ENCODE peak calls at places on chromosomes 3 and 15, in four cellular contexts. F is psoas muscle; E is effector memory CD4-positive, alpha-beta T cell; G is lower lobe of right lung. O is an unnamed sample. For H3K9me3, the result is how much of the 10 kb centered on the place peaks cover.

GRCh38 chr15:55737373-55737772 is 5.6 kb downstream of the PRTG start:
- DNase-seq in F (no peak), E (no peak), G (no peak), O (no peak)

GRCh38 chr3:141795719-141796435 is 32.7 kb downstream of the GRK7 start:
- DNase-seq in F (peak), E (no peak), G (peak), O (no peak)

GRCh38 chr3:123642182-123642956 is 57.5 kb upstream of the HACD2 start:
- DNase-seq in F (no peak), E (no peak), G (peak), O (peak)

GRCh38 chr3:184832044-184832443 is 20.1 kb downstream of the VPS8 start:
- DNase-seq in F (no peak), E (no peak), G (no peak), O (no peak)

GRCh38 chr15:33278816-33279612 is 31.8 kb upstream of the RYR3 start:
- DNase-seq in F (no peak), E (no peak), G (no peak), O (no peak)

GRCh38 chr15:35728176-35728938 is 182.4 kb upstream of the DPH6 start:
- DNase-seq in F (no peak), E (no peak), G (no peak), O (no peak)

GRCh38 chr15:70008697-70009285 is 88.9 kb downstream of the TLE3 start:
- DNase-seq in F (no peak), E (no peak), G (no peak), O (no peak)

GRCh38 chr3:86890997-86891396 is 100.0 kb downstream of the VGLL3 start:
- DNase-seq in F (no peak), E (no peak), G (no peak), O (no peak)

GRCh38 chr3:39079530-39079929 is 27.7 kb downstream of the WDR48 start:
- DNase-seq in F (no peak), E (no peak), G (no peak), O (no peak)

GRCh38 chr15:39313467-39313866 is 267.4 kb upstream of the THBS1 start:
- DNase-seq in F (no peak), E (no peak), G (no peak), O (no peak)

GRCh38 chr3:177862962-177863491 is 665.7 kb upstream of the TBL1XR1 start:
- DNase-seq in F (no peak), E (no peak), G (no peak), O (no peak)
- H3K9me3 ChIP-seq in F (under half), E (under half), G (under half), O (under half)

GRCh38 chr15:86968244-86968643 is 888.6 kb downstream of the AGBL1 start:
- DNase-seq in F (no peak), E (no peak), G (no peak), O (no peak)

GRCh38 chr15:86973284-86973844 is 893.7 kb downstream of the AGBL1 start:
- DNase-seq in F (no peak), E (no peak), G (no peak), O (no peak)
- H3K9me3 ChIP-seq in F (under half), E (under half), G (under half), O (under half)

GRCh38 chr3:12218161-12218560 is 59.4 kb upstream of the TIMP4 start:
- DNase-seq in F (no peak), E (no peak), G (no peak), O (no peak)
- H3K9me3 ChIP-seq in F (under half), E (under half), G (under half), O (under half)

GRCh38 chr15:25060472-25060803 is 105.7 kb downstream of the SNRPN start:
- DNase-seq in F (no peak), E (no peak), G (peak), O (no peak)
- H3K9me3 ChIP-seq in F (half or more), E (half or more), G (half or more), O (under half)

DNA sequence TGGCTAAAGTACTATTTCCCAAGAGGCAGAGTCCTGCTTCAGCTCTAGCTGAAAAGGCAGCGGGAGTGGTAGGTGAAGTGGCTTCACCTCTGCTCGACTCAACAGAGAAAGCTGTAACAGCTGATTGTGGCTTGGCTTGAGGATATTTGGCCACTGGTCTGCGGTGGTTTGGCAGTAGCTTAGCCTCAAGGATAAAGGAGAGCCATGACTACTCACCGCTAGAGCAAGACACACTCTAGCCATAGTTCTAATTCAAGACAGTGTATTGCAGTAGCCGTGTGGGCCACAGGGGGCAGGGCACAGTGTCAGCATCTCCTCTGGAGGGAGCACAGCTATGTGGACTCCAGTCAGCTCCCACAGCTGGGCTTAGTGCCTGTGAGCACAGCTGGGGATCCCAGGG is 23.5 kb downstream of the TPRG1 start:
- DNase-seq in F (no peak), E (no peak), G (peak), O (no peak)
- H3K9me3 ChIP-seq in F (under half), E (under half), G (under half), O (under half)

GRCh38 chr15:25183581-25184330 is 229.0 kb downstream of the SNRPN start:
- DNase-seq in F (peak), E (no peak), G (peak), O (peak)

GRCh38 chr15:25185791-25186190 is 231.0 kb downstream of the SNRPN start:
- DNase-seq in F (peak), E (no peak), G (peak), O (no peak)

GRCh38 chr15:25182736-25183445 is 228.1 kb downstream of the SNRPN start:
- DNase-seq in F (peak), E (no peak), G (peak), O (peak)

GRCh38 chr15:25185156-25185710 is 230.4 kb downstream of the SNRPN start:
- DNase-seq in F (peak), E (no peak), G (peak), O (no peak)

DNA sequence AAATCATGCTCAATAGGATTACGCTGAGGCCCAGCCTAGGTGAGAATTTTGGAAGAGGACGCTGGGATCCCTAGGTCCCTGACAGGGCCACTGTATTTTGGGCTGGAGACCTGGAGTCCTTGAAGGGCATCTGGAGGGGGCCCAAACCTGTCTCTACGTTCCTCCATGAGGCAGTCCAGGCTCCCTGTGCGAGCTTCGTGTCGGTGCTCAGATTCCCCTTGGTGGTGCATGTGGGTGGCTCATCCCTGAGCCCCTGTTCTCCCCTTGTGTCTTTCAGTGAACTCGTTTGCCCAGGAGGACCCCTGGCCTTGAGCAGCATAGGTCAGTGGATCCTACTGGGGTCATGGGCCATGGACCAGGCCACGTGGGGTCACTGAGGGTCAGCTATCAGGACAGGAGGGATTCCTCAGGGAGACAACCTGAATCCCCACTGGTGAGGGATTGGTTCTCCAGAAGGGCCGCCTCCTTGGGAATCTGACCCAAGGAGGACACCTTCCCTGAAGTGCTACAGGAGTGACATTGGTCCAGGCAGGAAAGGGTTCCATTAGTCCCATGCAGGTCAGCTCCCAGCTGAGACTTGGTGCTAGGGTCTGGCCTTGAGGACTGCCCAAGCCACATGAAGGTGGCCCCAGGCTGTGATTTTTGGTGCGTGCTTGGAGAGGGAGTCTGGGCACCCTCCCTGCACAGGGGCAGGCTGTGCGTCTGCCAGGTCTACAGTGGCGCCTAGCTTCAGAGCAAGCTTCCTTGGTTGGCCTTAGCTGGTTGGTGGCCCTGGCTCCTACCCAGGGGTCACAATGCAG is 229.8 kb downstream of the SNRPN start:
- DNase-seq in F (peak), E (no peak), G (peak), O (peak)
- H3K9me3 ChIP-seq in F (under half), E (under half), G (under half), O (half or more)

GRCh38 chr3:196388946-196389345 is 43.3 kb downstream of the UBXN7 start:
- DNase-seq in F (no peak), E (no peak), G (no peak), O (no peak)
- H3K9me3 ChIP-seq in F (under half), E (under half), G (under half), O (under half)

O was measured in left lung.